ENCODE peak calls at places on chromosomes 4 and X, in ten cellular contexts. U, K, E, I, V, X, D, P, F and H are unnamed samples.

GRCh38 chrX:31223817-31224216 is 152.0 kb upstream of the FTHL17 start:
- DNase-seq in E (no peak), X (no peak), F (peak; percentile 44), I (no peak), V (no peak), P (peak; percentile 33), D (peak; percentile 55), K (no peak), U (peak; percentile 62), H (no peak)

GRCh38 chr4:185099024-185099682 is 43.9 kb upstream of the SLC25A4 start:
- DNase-seq in X (no peak), K (no peak), D (peak; percentile 56), E (no peak), U (no peak), V (no peak), I (no peak), P (no peak), F (no peak), H (no peak)

GRCh38 chr4:26859762-26860156 is 882 bp upstream of the STIM2 start:
- DNase-seq in P (no peak), E (no peak), K (no peak), U (no peak), X (no peak), I (no peak), D (no peak), F (no peak), V (no peak), H (no peak)

GRCh38 chr4:121278811-121279368 is 101.9 kb downstream of the QRFPR start:
- DNase-seq in D (peak; percentile 77), I (no peak), P (no peak), X (no peak), F (no peak), V (no peak), U (no peak), E (no peak), K (no peak), H (no peak)

GRCh38 chrX:152861116-152861515 is 30.3 kb downstream of the NSDHL start:
- DNase-seq in P (peak; percentile 67), X (no peak), E (no peak), F (no peak), K (no peak), U (no peak), V (no peak), D (peak; percentile 3), I (no peak), H (no peak)

GRCh38 chrX:45434231-45434630 is 233.6 kb upstream of the DIPK2B start:
- DNase-seq in I (no peak), U (no peak), E (no peak), P (no peak), V (no peak), D (no peak), X (no peak), K (no peak), F (no peak), H (no peak)

GRCh38 chr4:6258741-6259140 is 10.9 kb upstream of the WFS1 start:
- DNase-seq in P (no peak), U (no peak), X (no peak), K (no peak), E (no peak), F (no peak), V (no peak), D (no peak), I (no peak), H (no peak)

GRCh38 chrX:109270580-109271484 is 211.1 kb downstream of the GUCY2F start:
- DNase-seq in D (peak; percentile 70), I (no peak), U (peak; percentile 1), F (no peak), K (no peak), X (no peak), P (no peak), V (peak; percentile 41), E (no peak), H (no peak)

GRCh38 chrX:130086414-130087207 is 23.7 kb downstream of the ELF4 start:
- DNase-seq in P (no peak), F (no peak), I (no peak), X (no peak), K (peak; percentile 48), U (no peak), E (no peak), V (peak; percentile 68), D (no peak), H (no peak)

GRCh38 chrX:67545772-67546495 is 2.1 kb downstream of the AR start:
- DNase-seq in I (no peak), D (no peak), P (peak; percentile 15), U (peak; percentile 12), K (no peak), X (no peak), F (peak; percentile 37), V (peak; percentile 48), E (peak; percentile 31), H (peak; percentile 45)

GRCh38 chr4:52704676-52705075 is 45.6 kb upstream of the USP46 start:
- DNase-seq in F (no peak), I (peak; percentile 35), K (no peak), V (no peak), P (no peak), E (no peak), D (peak; percentile 43), X (no peak), U (no peak), H (no peak)

GRCh38 chr4:70902577-70903281 is 560 bp downstream of the MOB1B start:
- DNase-seq in X (peak; percentile 19), D (peak; percentile 55), I (no peak), P (peak; percentile 25), U (no peak), E (no peak), V (no peak), F (no peak), K (no peak), H (no peak)

GRCh38 chrX:24166078-24166477 is 16.5 kb downstream of the ZFX start:
- DNase-seq in D (no peak), V (no peak), K (no peak), U (no peak), X (no peak), F (no peak), I (no peak), E (no peak), P (no peak), H (no peak)

GRCh38 chrX:103730147-103730546 is 19.4 kb downstream of the TMEM31 start:
- DNase-seq in I (no peak), U (no peak), P (no peak), D (peak; percentile 30), V (no peak), X (no peak), F (no peak), K (no peak), E (no peak), H (no peak)

GRCh38 chr4:89482248-89482647 is 174.6 kb upstream of the GPRIN3 start:
- DNase-seq in I (no peak), V (no peak), X (no peak), P (peak; percentile 66), E (no peak), D (peak; percentile 54), K (no peak), U (no peak), F (no peak), H (peak; percentile 76)

GRCh38 chr4:3223986-3224748 is 24.8 kb upstream of the MSANTD1 start:
- DNase-seq in F (no peak), X (no peak), P (no peak), V (peak; percentile 28), K (no peak), U (no peak), E (no peak), D (no peak), I (no peak), H (no peak)

DNA sequence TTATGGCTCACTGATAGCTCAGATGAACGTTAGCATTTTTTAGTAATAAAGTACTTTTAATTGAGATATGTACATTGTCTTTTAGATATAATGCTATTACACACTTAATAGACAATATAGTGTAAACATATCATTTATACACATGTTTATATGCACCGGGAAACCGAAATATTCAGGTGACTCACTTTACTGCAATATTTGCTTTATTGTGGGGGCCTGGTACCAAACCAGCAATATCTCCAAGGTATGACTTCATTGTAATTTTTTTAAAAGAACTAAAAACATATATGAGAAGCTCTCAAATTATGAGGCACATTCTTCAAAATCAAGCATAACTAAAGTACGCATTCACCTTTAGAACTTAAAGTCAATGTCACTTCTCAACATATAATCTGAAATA is 231.2 kb upstream of the SLC7A11 start:
- DNase-seq in V (no peak), U (no peak), E (no peak), P (no peak), I (no peak), D (no peak), K (no peak), F (no peak), X (no peak), H (no peak)
- H3K4me1 ChIP-seq in V (no peaks in the 10 kb centered on the region), U (no peaks in the 10 kb centered on the region), E (no peaks in the 10 kb centered on the region), P (no peaks in the 10 kb centered on the region), I (peaks cover 7% of the 10 kb centered on the region), D (peaks cover 4% of the 10 kb centered on the region), K (no peaks in the 10 kb centered on the region), F (no peaks in the 10 kb centered on the region), X (no peaks in the 10 kb centered on the region), H (no peaks in the 10 kb centered on the region)

DNA sequence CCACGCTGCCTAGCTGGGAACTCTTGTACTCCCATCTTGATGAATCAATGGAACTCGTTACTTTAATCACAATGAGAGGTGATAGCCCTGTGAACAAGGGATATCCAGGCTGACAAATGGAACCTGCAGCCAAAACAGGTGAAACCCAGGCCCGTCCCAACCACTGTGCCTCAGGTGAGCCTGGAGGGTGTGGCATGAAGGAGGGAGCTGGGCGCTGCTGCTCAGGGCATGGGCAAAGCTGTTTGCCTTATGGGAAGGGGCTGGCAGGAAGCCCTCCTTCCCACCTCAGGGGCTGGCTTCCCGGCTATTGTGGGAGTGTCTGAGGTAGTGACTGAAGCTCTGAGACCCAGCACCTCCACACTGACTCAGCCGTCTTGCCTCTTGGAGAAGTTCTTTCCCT is 209.4 kb upstream of the ATP6AP2 start:
- DNase-seq in F (no peak), X (no peak), D (no peak), E (no peak), V (no peak), P (no peak), I (no peak), U (no peak), K (no peak), H (no peak)
- H3K36me3 ChIP-seq in F (no peaks in the 10 kb centered on the region), X (no peaks in the 10 kb centered on the region), D (no peaks in the 10 kb centered on the region), E (no peaks in the 10 kb centered on the region), V (no peaks in the 10 kb centered on the region), P (no peaks in the 10 kb centered on the region), I (no peaks in the 10 kb centered on the region), U (no peaks in the 10 kb centered on the region), K (no peaks in the 10 kb centered on the region), H (no peaks in the 10 kb centered on the region)

GRCh38 chr4:108850407-108850709 is 87.5 kb upstream of the ETNPPL start:
- DNase-seq in X (no peak), I (no peak), U (no peak), V (no peak), E (no peak), F (no peak), D (no peak), P (no peak), K (no peak), H (no peak)
- H3K4me1 ChIP-seq in X (no peaks in the 10 kb centered on the region), I (no peaks in the 10 kb centered on the region), U (no peaks in the 10 kb centered on the region), V (no peaks in the 10 kb centered on the region), E (no peaks in the 10 kb centered on the region), F (no peaks in the 10 kb centered on the region), D (no peaks in the 10 kb centered on the region), P (peaks cover 6% of the 10 kb centered on the region), K (no peaks in the 10 kb centered on the region), H (peaks cover 3% of the 10 kb centered on the region)

DNA sequence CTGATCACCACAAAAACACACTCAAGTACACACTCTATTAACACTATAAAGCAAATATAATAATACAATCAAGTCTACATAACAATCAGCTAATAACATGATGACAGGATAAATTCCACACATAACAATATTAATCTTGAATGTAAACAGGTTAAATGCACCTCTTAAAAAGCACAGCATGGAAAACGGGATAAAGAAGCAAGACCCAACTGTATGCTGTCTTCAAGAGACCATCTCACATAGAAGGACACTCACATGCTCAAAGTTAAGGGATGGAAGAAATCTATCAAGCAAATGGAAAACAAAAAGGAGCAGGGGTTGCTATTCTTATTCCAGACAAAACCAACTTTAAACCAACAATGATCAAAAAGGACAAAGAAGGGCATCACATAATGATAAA is 28.1 kb downstream of the CBR4 start:
- DNase-seq in K (no peak), U (no peak), V (no peak), D (no peak), I (no peak), F (no peak), E (no peak), P (no peak), X (no peak), H (no peak)
- H3K36me3 ChIP-seq in K (peaks cover 8% of the 10 kb centered on the region), U (peaks cover 3% of the 10 kb centered on the region), V (peaks cover 12% of the 10 kb centered on the region), D (peaks cover 6% of the 10 kb centered on the region), I (no peaks in the 10 kb centered on the region), F (peaks cover 7% of the 10 kb centered on the region), E (peaks cover 13% of the 10 kb centered on the region), P (no peaks in the 10 kb centered on the region), X (no peaks in the 10 kb centered on the region), H (peaks cover 26% of the 10 kb centered on the region)